ENCODE peak calls at places on chromosomes 7 and 10, in six cellular contexts. C is left ventricle myocardium inferior, A is hypothalamus, Z is endodermal cell, F is SJCRH30, N is neural crest cell. R is an unnamed sample.

GRCh38 chr10:29386347-29386999 is 97.6 kb downstream of the LYZL1 start:
- DNase-seq in Z (peak), C (no peak), A (no peak), N (no peak), F (no peak), R (no peak)

GRCh38 chr7:128120116-128120515 is 88.9 kb upstream of the LRRC4 start:
- DNase-seq in F (no peak), Z (no peak), N (no peak), C (no peak), A (no peak), R (no peak)

GRCh38 chr10:69315100-69315542 is 36.8 kb downstream of the HK1 start:
- DNase-seq in A (no peak), Z (no peak), C (no peak), N (no peak), F (no peak), R (no peak)

GRCh38 chr7:105782391-105783063 is 93.9 kb downstream of the ATXN7L1 start:
- DNase-seq in N (no peak), F (no peak), Z (no peak), A (no peak), C (no peak), R (no peak)

GRCh38 chr7:3482147-3482921 is 181.3 kb downstream of the SDK1 start:
- DNase-seq in N (peak), A (no peak), C (no peak), F (peak), Z (peak), R (no peak)

GRCh38 chr7:123004931-123005330 is 9.4 kb upstream of the TAS2R16 start:
- DNase-seq in C (no peak), Z (no peak), F (no peak), N (no peak), A (no peak), R (no peak)

GRCh38 chr10:48502791-48503190 is 102.1 kb downstream of the ARHGAP22 start:
- DNase-seq in A (no peak), F (no peak), Z (no peak), C (no peak), N (no peak), R (no peak)

GRCh38 chr7:7100432-7100849 is 81.9 kb upstream of the C1GALT1 start:
- DNase-seq in A (no peak), C (no peak), Z (peak), F (peak), N (no peak), R (no peak)

GRCh38 chr7:81719865-81720264 is 50.0 kb downstream of the HGF start:
- DNase-seq in A (no peak), Z (no peak), C (no peak), F (no peak), N (no peak), R (no peak)

GRCh38 chr7:18495412-18496335 is at the start of gene HDAC9:
- DNase-seq in Z (peak), F (peak), N (peak), A (peak), C (peak), R (peak)

GRCh38 chr7:129790136-129790535 is 162.6 kb downstream of the UBE2H start:
- DNase-seq in N (no peak), F (no peak), Z (no peak), C (no peak), A (no peak), R (no peak)

GRCh38 chr7:42232275-42232674 is 4.7 kb downstream of the GLI3 start:
- DNase-seq in Z (no peak), N (peak), A (no peak), F (no peak), C (no peak), R (no peak)

GRCh38 chr7:151616443-151617213 is 96.9 kb upstream of the RHEB start:
- DNase-seq in A (no peak), F (no peak), Z (no peak), N (no peak), C (no peak), R (no peak)

GRCh38 chr10:33331020-33331557 is 3.4 kb downstream of the NRP1 start:
- DNase-seq in A (no peak), F (no peak), Z (no peak), C (no peak), N (no peak), R (no peak)

GRCh38 chr10:106612381-106612780 is 552.1 kb downstream of the SORCS1 start:
- DNase-seq in C (no peak), A (no peak), Z (no peak), N (no peak), F (no peak), R (no peak)

GRCh38 chr7:120774481-120774880 is 83.5 kb downstream of the TSPAN12 start:
- DNase-seq in N (no peak), Z (no peak), A (no peak), C (no peak), F (no peak), R (no peak)

GRCh38 chr7:1569440-1569832 is 396 bp downstream of the PSMG3 start:
- DNase-seq in N (no peak), C (no peak), A (no peak), F (no peak), Z (no peak), R (no peak)

GRCh38 chr7:137990251-137990901 is 11.5 kb downstream of the CREB3L2 start:
- DNase-seq in F (no peak), N (no peak), Z (no peak), C (no peak), A (no peak), R (no peak)

R was measured in left cardiac atrium.